ENCODE peak calls at places on chromosomes 12 and 14, in nine cellular contexts. D, I, K, L, B, X, Y, G and A are unnamed samples.

GRCh38 chr12:46509135-46509534 is 136.6 kb upstream of the SLC38A2 start:
- DNase-seq in X (no peak), D (no peak), Y (no peak), K (no peak), I (no peak), G (no peak), L (no peak), B (no peak), A (no peak)

GRCh38 chr14:103511022-103511693 is 11.5 kb downstream of the CKB start:
- DNase-seq in Y (no peak), D (no peak), X (no peak), G (no peak), L (no peak), B (no peak), I (peak), K (no peak), A (no peak)

GRCh38 chr12:20097561-20097960 is 270.8 kb upstream of the PDE3A start:
- DNase-seq in X (no peak), K (no peak), Y (no peak), G (no peak), L (no peak), B (no peak), I (peak), D (no peak), A (no peak)

GRCh38 chr14:80636071-80636470 is 305.5 kb downstream of the CEP128 start:
- DNase-seq in G (no peak), Y (no peak), K (no peak), B (no peak), D (no peak), L (no peak), I (no peak), X (no peak), A (no peak)

GRCh38 chr14:67167420-67168109 is 21.7 kb upstream of the GARIN2 start:
- DNase-seq in K (peak), G (no peak), Y (no peak), D (no peak), X (no peak), I (no peak), B (no peak), L (no peak), A (no peak)

GRCh38 chr12:50055831-50056628 is 1.4 kb upstream of the ASIC1 start:
- DNase-seq in G (peak), L (peak), K (peak), B (peak), I (peak), X (peak), Y (no peak), D (no peak), A (peak)

GRCh38 chr12:64603183-64603841 is 7.0 kb upstream of the RASSF3 start:
- DNase-seq in Y (no peak), X (no peak), K (no peak), G (no peak), L (no peak), D (no peak), B (no peak), I (no peak), A (no peak)

GRCh38 chr14:95480109-95480886 is 36.2 kb downstream of the SYNE3 start:
- DNase-seq in L (no peak), Y (peak), K (no peak), B (no peak), G (no peak), D (peak), X (peak), I (no peak), A (no peak)

GRCh38 chr12:124273630-124274029 is 21.3 kb upstream of the RFLNA start:
- DNase-seq in B (no peak), G (no peak), Y (no peak), K (peak), L (peak), D (no peak), I (no peak), X (peak), A (peak)

GRCh38 chr12:117875652-117876491 is 92.9 kb downstream of the KSR2 start:
- DNase-seq in D (peak), K (no peak), B (no peak), G (peak), Y (no peak), X (peak), I (no peak), L (peak), A (peak)

GRCh38 chr12:116459921-116460666 is 99.1 kb upstream of the MAP1LC3B2 start:
- DNase-seq in L (no peak), X (no peak), Y (no peak), B (no peak), G (no peak), I (no peak), K (no peak), D (no peak), A (no peak)

GRCh38 chr14:45003924-45004323 is 41.9 kb downstream of the TOGARAM1 start:
- DNase-seq in I (no peak), B (no peak), Y (no peak), L (no peak), G (no peak), X (no peak), K (no peak), D (no peak), A (no peak)

GRCh38 chr12:501722-502447 is 42.1 kb downstream of the B4GALNT3 start:
- DNase-seq in Y (no peak), D (no peak), G (no peak), B (peak), L (no peak), X (no peak), I (no peak), K (no peak), A (no peak)

GRCh38 chr14:69281450-69282169 is 21.7 kb downstream of the GALNT16 start:
- DNase-seq in B (no peak), L (no peak), X (no peak), K (no peak), I (no peak), Y (no peak), G (no peak), D (no peak), A (no peak)

GRCh38 chr12:116492703-116493324 is 66.4 kb upstream of the MAP1LC3B2 start:
- DNase-seq in L (no peak), Y (peak), X (no peak), B (no peak), D (no peak), G (no peak), K (peak), I (no peak), A (no peak)

GRCh38 chr12:54052745-54053624 is 650 bp upstream of the HOXC4 start:
- DNase-seq in L (peak), I (no peak), B (no peak), K (no peak), X (no peak), Y (no peak), D (no peak), G (no peak), A (peak)

GRCh38 chr14:36973806-36974442 is 198.5 kb downstream of the SLC25A21 start:
- DNase-seq in K (no peak), L (no peak), Y (no peak), I (no peak), D (no peak), G (no peak), X (no peak), B (no peak), A (no peak)